ENCODE peak calls at places on chromosomes 13 and 19, in eight cellular contexts. O, C, G, S, D, I, L and N are unnamed samples.

GRCh38 chr19:47729799-47730520 is 15.4 kb upstream of the NOP53 start:
- DNase-seq in O (no peak), C (peak; percentile 75), G (peak; percentile 86), S (peak; percentile 75), D (peak; percentile 97), I (peak; percentile 29), L (no peak), N (no peak)

GRCh38 chr19:54209058-54209747 is 8.5 kb downstream of the RPS9 start:
- DNase-seq in O (no peak), C (peak; percentile 57), G (no peak), S (no peak), D (peak; percentile 86), I (peak; percentile 59), L (no peak), N (peak; percentile 68)

GRCh38 chr13:46964789-46965527 is 68.1 kb upstream of the HTR2A start:
- DNase-seq in O (no peak), C (no peak), G (no peak), S (no peak), D (no peak), I (no peak), L (no peak), N (no peak)

GRCh38 chr13:50406831-50407230 is 391.6 kb downstream of the KCNRG start:
- DNase-seq in O (no peak), C (no peak), G (no peak), S (no peak), D (no peak), I (no peak), L (no peak), N (no peak)

GRCh38 chr19:10408511-10409291 is 5.4 kb upstream of the CDC37 start:
- DNase-seq in O (no peak), C (peak; percentile 83), G (no peak), S (no peak), D (no peak), I (peak; percentile 62), L (no peak), N (no peak)

GRCh38 chr13:94494021-94494420 is 14.5 kb upstream of the DCT start:
- DNase-seq in O (no peak), C (no peak), G (no peak), S (no peak), D (no peak), I (no peak), L (no peak), N (no peak)

GRCh38 chr13:72004975-72005374 is 138.0 kb upstream of the DACH1 start:
- DNase-seq in O (no peak), C (no peak), G (no peak), S (no peak), D (no peak), I (no peak), L (no peak), N (no peak)

GRCh38 chr13:102440259-102440936 is 38.5 kb upstream of the FGF14 start:
- DNase-seq in O (no peak), C (peak; percentile 59), G (no peak), S (peak; percentile 29), D (no peak), I (peak; percentile 72), L (no peak), N (peak; percentile 49)

GRCh38 chr13:99375806-99376080 is 68.5 kb upstream of the GPR183 start:
- DNase-seq in O (no peak), C (no peak), G (no peak), S (no peak), D (no peak), I (no peak), L (no peak), N (no peak)

GRCh38 chr13:110712849-110713641 is 455 bp upstream of the ING1 start:
- DNase-seq in O (peak; percentile 100), C (peak; percentile 100), G (peak; percentile 100), S (peak; percentile 99), D (peak; percentile 100), I (peak; percentile 100), L (peak; percentile 100), N (peak; percentile 100)

GRCh38 chr13:65638572-65639168 is 1591.5 kb downstream of the PCDH9 start:
- DNase-seq in O (no peak), C (no peak), G (no peak), S (peak; percentile 4), D (peak; percentile 53), I (peak; percentile 52), L (peak; percentile 34), N (no peak)

GRCh38 chr13:49869514-49869913 is 66.6 kb downstream of the SPRYD7 start:
- DNase-seq in O (no peak), C (no peak), G (no peak), S (no peak), D (peak; percentile 83), I (no peak), L (no peak), N (no peak)

GRCh38 chr19:33684550-33685303 is 63.0 kb downstream of the CHST8 start:
- DNase-seq in O (no peak), C (peak; percentile 43), G (no peak), S (no peak), D (no peak), I (no peak), L (no peak), N (no peak)

GRCh38 chr13:107210216-107211010 is 642.5 kb upstream of the ARGLU1 start:
- DNase-seq in O (no peak), C (no peak), G (no peak), S (no peak), D (no peak), I (peak; percentile 10), L (no peak), N (no peak)

GRCh38 chr13:76387561-76387960 is 498.6 kb downstream of the KCTD12 start:
- DNase-seq in O (no peak), C (no peak), G (no peak), S (no peak), D (no peak), I (no peak), L (no peak), N (no peak)

GRCh38 chr19:54207908-54208783 is 7.5 kb downstream of the RPS9 start:
- DNase-seq in O (no peak), C (peak; percentile 64), G (no peak), S (no peak), D (peak; percentile 83), I (peak; percentile 82), L (no peak), N (peak; percentile 62)

GRCh38 chr13:69585656-69586055 is 522.0 kb upstream of the ATXN8OS start:
- DNase-seq in O (no peak), C (no peak), G (no peak), S (no peak), D (no peak), I (no peak), L (no peak), N (no peak)

GRCh38 chr13:79435549-79435948 is 29.5 kb upstream of the RBM26 start:
- DNase-seq in O (no peak), C (no peak), G (no peak), S (no peak), D (no peak), I (no peak), L (no peak), N (no peak)

GRCh38 chr13:82356667-82357066 is 1525.6 kb downstream of the SLITRK1 start:
- DNase-seq in O (no peak), C (no peak), G (no peak), S (no peak), D (no peak), I (no peak), L (no peak), N (no peak)
- TF ChIP-seq CTCF in O (peak; percentile 32), C (no peak), G (no peak), S (no peak), D (peak; percentile 53), I (no peak), L (no peak), N (no peak)

DNA sequence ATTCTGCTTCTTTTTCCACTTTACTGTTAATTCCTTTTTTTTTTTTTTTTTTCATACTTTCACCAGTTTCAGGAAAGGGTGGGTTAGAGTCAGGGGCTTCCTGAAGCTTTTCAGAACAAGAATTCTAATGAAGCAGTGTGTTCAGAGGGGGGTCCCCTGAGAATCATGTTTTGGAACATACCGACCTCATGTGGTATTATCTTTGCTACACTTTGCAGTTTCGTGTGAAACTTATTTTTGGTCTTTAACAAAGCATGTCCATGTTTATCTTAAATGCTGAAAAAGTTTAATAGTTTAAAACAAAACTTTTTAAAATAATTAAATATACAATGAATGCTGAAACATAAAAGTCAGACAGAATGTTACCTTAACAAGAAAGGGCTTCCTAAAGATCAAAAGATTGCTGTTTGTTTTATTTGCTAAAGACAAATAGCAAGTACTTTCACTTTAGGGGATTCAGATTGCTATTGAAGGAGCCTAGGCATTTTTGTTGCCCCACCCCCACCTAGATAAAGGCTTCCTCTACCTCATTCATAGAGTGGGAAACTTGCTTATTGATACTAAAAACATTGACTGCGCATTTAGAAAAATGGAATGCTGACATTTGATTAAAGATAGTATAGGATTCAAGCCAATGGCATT is 21.1 kb upstream of the POMP start:
- DNase-seq in O (no peak), C (no peak), G (no peak), S (no peak), D (no peak), I (peak; percentile 69), L (no peak), N (peak; percentile 39)
- TF ChIP-seq CTCF in O (no peak), C (no peak), G (no peak), S (no peak), D (no peak), I (no peak), L (no peak), N (no peak)

DNA sequence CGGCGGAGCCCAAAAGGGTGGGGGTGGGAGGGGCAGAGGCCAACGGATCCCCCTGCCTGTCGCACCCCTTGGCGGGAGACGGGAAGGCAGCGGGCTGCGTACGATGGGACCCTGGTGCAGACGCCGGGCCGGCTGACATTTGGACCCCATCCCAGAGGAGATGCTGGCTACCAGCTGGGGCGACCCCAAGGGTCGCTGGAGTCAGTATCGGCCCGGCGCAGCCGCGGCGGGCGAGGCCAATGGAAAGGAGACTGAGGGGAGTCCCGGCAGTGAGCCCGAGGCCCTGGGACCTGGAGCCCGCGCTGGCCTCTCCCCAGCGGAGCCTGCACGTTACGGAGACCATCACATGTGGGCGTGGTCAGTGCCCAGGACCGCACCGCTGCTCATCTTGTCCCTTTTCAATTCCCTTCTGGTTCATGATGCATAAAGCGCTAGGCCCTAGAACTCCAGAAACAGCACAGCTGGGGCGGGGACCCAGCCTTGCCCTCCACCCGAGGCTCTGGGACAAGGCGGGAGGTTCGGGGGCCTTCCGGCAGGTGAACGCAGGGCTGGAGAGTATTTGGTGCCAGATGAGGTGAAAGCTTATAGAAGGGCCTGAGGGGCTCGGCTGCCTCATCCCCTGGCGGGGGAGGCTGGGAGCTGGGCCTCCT is 8.0 kb downstream of the C19orf25 start:
- DNase-seq in O (no peak), C (no peak), G (peak; percentile 23), S (no peak), D (peak; percentile 90), I (no peak), L (no peak), N (peak; percentile 34)
- TF ChIP-seq CTCF in O (no peak), C (no peak), G (no peak), S (no peak), D (no peak), I (no peak), L (no peak), N (no peak)

GRCh38 chr13:42478531-42479156 is 95.3 kb upstream of the TNFSF11 start:
- DNase-seq in O (no peak), C (no peak), G (no peak), S (no peak), D (peak; percentile 55), I (peak; percentile 67), L (no peak), N (no peak)
- TF ChIP-seq CTCF in O (peak; percentile 54), C (no peak), G (peak; percentile 15), S (no peak), D (peak; percentile 71), I (peak; percentile 42), L (peak; percentile 60), N (peak; percentile 69)